ENCODE peak calls at places on chromosomes 2 and 18, in seven cellular contexts. One of them, this sample, is unnamed.

GRCh38 chr2:194870974-194871535 is 786.0 kb upstream of the SLC39A10 start:
- DNase-seq in esophagus squamous epithelium: no peak
- DNase-seq in fibroblast of lung: no peak
- DNase-seq in transverse colon: no peak
- DNase-seq in Jurkat, Clone E6-1: no peak
- DNase-seq in IMR-90: no peak
- DNase-seq in AG04450: no peak
- DNase-seq in this sample: no peak

GRCh38 chr2:526918-527317 is 150.3 kb downstream of the TMEM18 start:
- DNase-seq in esophagus squamous epithelium: no peak
- DNase-seq in fibroblast of lung: no peak
- DNase-seq in transverse colon: no peak
- DNase-seq in Jurkat, Clone E6-1: no peak
- DNase-seq in IMR-90: no peak
- DNase-seq in AG04450: no peak
- DNase-seq in this sample: no peak

GRCh38 chr18:9293948-9294347 is 40.6 kb upstream of the TWSG1 start:
- DNase-seq in esophagus squamous epithelium: no peak
- DNase-seq in fibroblast of lung: no peak
- DNase-seq in transverse colon: no peak
- DNase-seq in Jurkat, Clone E6-1: no peak
- DNase-seq in IMR-90: no peak
- DNase-seq in AG04450: no peak
- DNase-seq in this sample: no peak

GRCh38 chr2:109132626-109133025 is 3.6 kb downstream of the SH3RF3 start:
- DNase-seq in esophagus squamous epithelium: no peak
- DNase-seq in fibroblast of lung: no peak
- DNase-seq in transverse colon: no peak
- DNase-seq in Jurkat, Clone E6-1: no peak
- DNase-seq in IMR-90: no peak
- DNase-seq in AG04450: no peak
- DNase-seq in this sample: no peak

GRCh38 chr2:26193578-26194231 is 20.8 kb downstream of the GAREM2 start:
- DNase-seq in esophagus squamous epithelium: no peak
- DNase-seq in fibroblast of lung: no peak
- DNase-seq in transverse colon: no peak
- DNase-seq in Jurkat, Clone E6-1: no peak
- DNase-seq in IMR-90: peak
- DNase-seq in AG04450: no peak
- DNase-seq in this sample: no peak

GRCh38 chr2:55014962-55015939 is 35.0 kb downstream of the RTN4 start:
- DNase-seq in esophagus squamous epithelium: no peak
- DNase-seq in fibroblast of lung: peak
- DNase-seq in transverse colon: peak
- DNase-seq in Jurkat, Clone E6-1: peak
- DNase-seq in IMR-90: peak
- DNase-seq in AG04450: peak
- DNase-seq in this sample: peak

GRCh38 chr2:177328056-177328455 is 63.5 kb upstream of the NFE2L2 start:
- DNase-seq in esophagus squamous epithelium: no peak
- DNase-seq in fibroblast of lung: peak
- DNase-seq in transverse colon: no peak
- DNase-seq in Jurkat, Clone E6-1: no peak
- DNase-seq in IMR-90: peak
- DNase-seq in AG04450: no peak
- DNase-seq in this sample: no peak

GRCh38 chr2:151992582-151992981 is 106.3 kb downstream of the CACNB4 start:
- DNase-seq in esophagus squamous epithelium: no peak
- DNase-seq in fibroblast of lung: no peak
- DNase-seq in transverse colon: no peak
- DNase-seq in Jurkat, Clone E6-1: no peak
- DNase-seq in IMR-90: no peak
- DNase-seq in AG04450: no peak
- DNase-seq in this sample: no peak

GRCh38 chr18:50895350-50896045 is 16.6 kb downstream of the ME2 start:
- DNase-seq in esophagus squamous epithelium: no peak
- DNase-seq in fibroblast of lung: no peak
- DNase-seq in transverse colon: no peak
- DNase-seq in Jurkat, Clone E6-1: no peak
- DNase-seq in IMR-90: no peak
- DNase-seq in AG04450: no peak
- DNase-seq in this sample: no peak

GRCh38 chr2:196230051-196230450 is 58.7 kb upstream of the STK17B start:
- DNase-seq in esophagus squamous epithelium: no peak
- DNase-seq in fibroblast of lung: no peak
- DNase-seq in transverse colon: peak
- DNase-seq in Jurkat, Clone E6-1: no peak
- DNase-seq in IMR-90: no peak
- DNase-seq in AG04450: no peak
- DNase-seq in this sample: no peak

GRCh38 chr2:209642146-209642815 is 129.4 kb upstream of the UNC80 start:
- DNase-seq in esophagus squamous epithelium: no peak
- DNase-seq in fibroblast of lung: no peak
- DNase-seq in transverse colon: no peak
- DNase-seq in Jurkat, Clone E6-1: no peak
- DNase-seq in IMR-90: peak
- DNase-seq in AG04450: no peak
- DNase-seq in this sample: peak

GRCh38 chr2:188787002-188787660 is 187.0 kb upstream of the COL3A1 start:
- DNase-seq in esophagus squamous epithelium: no peak
- DNase-seq in fibroblast of lung: peak
- DNase-seq in transverse colon: no peak
- DNase-seq in Jurkat, Clone E6-1: no peak
- DNase-seq in IMR-90: peak
- DNase-seq in AG04450: no peak
- DNase-seq in this sample: peak

GRCh38 chr2:10948606-10949230 is 37.0 kb downstream of the KCNF1 start:
- DNase-seq in esophagus squamous epithelium: no peak
- DNase-seq in fibroblast of lung: no peak
- DNase-seq in transverse colon: no peak
- DNase-seq in Jurkat, Clone E6-1: no peak
- DNase-seq in IMR-90: no peak
- DNase-seq in AG04450: no peak
- DNase-seq in this sample: no peak

GRCh38 chr18:75287700-75288099 is 77.1 kb downstream of the TSHZ1 start:
- DNase-seq in esophagus squamous epithelium: no peak
- DNase-seq in fibroblast of lung: no peak
- DNase-seq in transverse colon: no peak
- DNase-seq in Jurkat, Clone E6-1: no peak
- DNase-seq in IMR-90: no peak
- DNase-seq in AG04450: no peak
- DNase-seq in this sample: no peak

GRCh38 chr2:241010531-241011295 is 12.3 kb downstream of the SNED1 start:
- DNase-seq in esophagus squamous epithelium: no peak
- DNase-seq in fibroblast of lung: no peak
- DNase-seq in transverse colon: no peak
- DNase-seq in Jurkat, Clone E6-1: no peak
- DNase-seq in IMR-90: no peak
- DNase-seq in AG04450: no peak
- DNase-seq in this sample: no peak

GRCh38 chr2:169478339-169478738 is 955 bp upstream of the BBS5 start:
- DNase-seq in esophagus squamous epithelium: no peak
- DNase-seq in fibroblast of lung: peak
- DNase-seq in transverse colon: peak
- DNase-seq in Jurkat, Clone E6-1: no peak
- DNase-seq in IMR-90: peak
- DNase-seq in AG04450: no peak
- DNase-seq in this sample: peak

GRCh38 chr2:40339026-40339425 is 112.9 kb downstream of the SLC8A1 start:
- DNase-seq in esophagus squamous epithelium: no peak
- DNase-seq in fibroblast of lung: no peak
- DNase-seq in transverse colon: no peak
- DNase-seq in Jurkat, Clone E6-1: no peak
- DNase-seq in IMR-90: no peak
- DNase-seq in AG04450: no peak
- DNase-seq in this sample: no peak

GRCh38 chr2:1010373-1011017 is 59.8 kb downstream of the SNTG2 start:
- DNase-seq in esophagus squamous epithelium: no peak
- DNase-seq in fibroblast of lung: no peak
- DNase-seq in transverse colon: no peak
- DNase-seq in Jurkat, Clone E6-1: peak
- DNase-seq in IMR-90: no peak
- DNase-seq in AG04450: no peak
- DNase-seq in this sample: peak

GRCh38 chr2:86778957-86779356 is 11.8 kb downstream of the CD8A start:
- DNase-seq in esophagus squamous epithelium: no peak
- DNase-seq in fibroblast of lung: no peak
- DNase-seq in transverse colon: no peak
- DNase-seq in Jurkat, Clone E6-1: no peak
- DNase-seq in IMR-90: no peak
- DNase-seq in AG04450: no peak
- DNase-seq in this sample: no peak

GRCh38 chr2:43473767-43474166 is 122.1 kb downstream of the THADA start:
- DNase-seq in esophagus squamous epithelium: no peak
- DNase-seq in fibroblast of lung: no peak
- DNase-seq in transverse colon: no peak
- DNase-seq in Jurkat, Clone E6-1: no peak
- DNase-seq in IMR-90: no peak
- DNase-seq in AG04450: no peak
- DNase-seq in this sample: no peak

GRCh38 chr2:23699526-23699925 is 227.4 kb downstream of the ATAD2B start:
- DNase-seq in esophagus squamous epithelium: no peak
- DNase-seq in fibroblast of lung: no peak
- DNase-seq in transverse colon: no peak
- DNase-seq in Jurkat, Clone E6-1: no peak
- DNase-seq in IMR-90: no peak
- DNase-seq in AG04450: no peak
- DNase-seq in this sample: no peak

GRCh38 chr2:23698116-23698732 is 228.7 kb downstream of the ATAD2B start:
- DNase-seq in esophagus squamous epithelium: no peak
- DNase-seq in fibroblast of lung: no peak
- DNase-seq in transverse colon: no peak
- DNase-seq in Jurkat, Clone E6-1: no peak
- DNase-seq in IMR-90: no peak
- DNase-seq in AG04450: no peak
- DNase-seq in this sample: no peak

GRCh38 chr2:23703037-23703582 is 223.8 kb downstream of the ATAD2B start:
- DNase-seq in esophagus squamous epithelium: no peak
- DNase-seq in fibroblast of lung: no peak
- DNase-seq in transverse colon: no peak
- DNase-seq in Jurkat, Clone E6-1: no peak
- DNase-seq in IMR-90: no peak
- DNase-seq in AG04450: no peak
- DNase-seq in this sample: no peak

GRCh38 chr2:23698733-23699391 is 228.1 kb downstream of the ATAD2B start:
- DNase-seq in esophagus squamous epithelium: no peak
- DNase-seq in fibroblast of lung: peak
- DNase-seq in transverse colon: no peak
- DNase-seq in Jurkat, Clone E6-1: no peak
- DNase-seq in IMR-90: peak
- DNase-seq in AG04450: no peak
- DNase-seq in this sample: no peak

DNA sequence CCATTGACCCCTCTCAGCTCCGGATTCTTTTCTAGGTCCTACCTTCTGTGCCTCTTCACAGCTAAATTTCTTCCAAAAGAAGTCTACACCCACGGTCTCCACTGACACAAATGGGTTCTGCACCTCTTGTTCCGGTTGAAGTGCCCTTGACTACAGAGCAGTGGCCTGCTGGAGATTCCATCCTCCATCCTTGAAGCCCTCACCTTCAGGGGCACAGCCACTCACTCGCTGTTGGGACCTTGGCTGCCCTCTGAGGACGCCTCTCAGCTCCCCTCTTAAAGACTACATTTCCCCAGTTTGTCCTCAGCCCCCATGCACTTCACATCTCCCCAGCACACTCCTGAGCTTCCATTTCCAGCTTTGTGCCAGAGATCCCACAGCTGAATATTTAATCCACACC is 226.3 kb downstream of the ATAD2B start:
- DNase-seq in esophagus squamous epithelium: no peak
- DNase-seq in fibroblast of lung: no peak
- DNase-seq in transverse colon: no peak
- DNase-seq in Jurkat, Clone E6-1: no peak
- DNase-seq in IMR-90: no peak
- DNase-seq in AG04450: no peak
- DNase-seq in this sample: no peak
- H3K4me3 ChIP-seq in esophagus squamous epithelium: no peak
- H3K4me3 ChIP-seq in fibroblast of lung: no peak
- H3K4me3 ChIP-seq in transverse colon: no peak
- H3K4me3 ChIP-seq in Jurkat, Clone E6-1: no peak
- H3K4me3 ChIP-seq in IMR-90: no peak
- H3K4me3 ChIP-seq in AG04450: no peak
- H3K4me3 ChIP-seq in this sample: no peak

GRCh38 chr18:13302611-13303267 is 84.2 kb downstream of the LDLRAD4 start:
- DNase-seq in esophagus squamous epithelium: no peak
- DNase-seq in fibroblast of lung: no peak
- DNase-seq in transverse colon: no peak
- DNase-seq in Jurkat, Clone E6-1: no peak
- DNase-seq in IMR-90: no peak
- DNase-seq in AG04450: no peak
- DNase-seq in this sample: no peak
- H3K4me3 ChIP-seq in esophagus squamous epithelium: no peak
- H3K4me3 ChIP-seq in fibroblast of lung: no peak
- H3K4me3 ChIP-seq in transverse colon: no peak
- H3K4me3 ChIP-seq in Jurkat, Clone E6-1: no peak
- H3K4me3 ChIP-seq in IMR-90: no peak
- H3K4me3 ChIP-seq in AG04450: no peak
- H3K4me3 ChIP-seq in this sample: no peak

DNA sequence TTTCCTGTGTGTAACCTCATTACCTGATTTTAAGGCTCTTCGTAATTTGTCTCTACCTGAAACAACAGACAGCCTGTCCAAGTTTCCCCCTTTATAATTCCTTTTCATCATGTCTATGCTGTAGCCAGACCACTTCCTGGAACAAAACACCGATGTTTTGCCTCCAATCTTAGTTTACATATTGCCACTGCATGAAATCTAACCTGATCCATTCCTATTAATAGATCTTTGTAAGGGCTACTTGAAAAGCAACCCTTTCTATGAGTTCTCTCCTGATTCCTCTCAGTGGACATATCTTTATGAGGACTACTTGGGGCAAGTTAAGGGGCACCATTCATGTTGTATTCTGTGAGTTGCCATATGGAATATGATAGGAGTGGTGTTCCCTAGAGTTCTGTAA is 30.9 kb downstream of the ZNF638 start:
- DNase-seq in esophagus squamous epithelium: no peak
- DNase-seq in fibroblast of lung: no peak
- DNase-seq in transverse colon: no peak
- DNase-seq in Jurkat, Clone E6-1: no peak
- DNase-seq in IMR-90: no peak
- DNase-seq in AG04450: no peak
- DNase-seq in this sample: no peak
- H3K4me3 ChIP-seq in esophagus squamous epithelium: no peak
- H3K4me3 ChIP-seq in fibroblast of lung: no peak
- H3K4me3 ChIP-seq in transverse colon: no peak
- H3K4me3 ChIP-seq in Jurkat, Clone E6-1: no peak
- H3K4me3 ChIP-seq in IMR-90: no peak
- H3K4me3 ChIP-seq in AG04450: no peak
- H3K4me3 ChIP-seq in this sample: no peak

DNA sequence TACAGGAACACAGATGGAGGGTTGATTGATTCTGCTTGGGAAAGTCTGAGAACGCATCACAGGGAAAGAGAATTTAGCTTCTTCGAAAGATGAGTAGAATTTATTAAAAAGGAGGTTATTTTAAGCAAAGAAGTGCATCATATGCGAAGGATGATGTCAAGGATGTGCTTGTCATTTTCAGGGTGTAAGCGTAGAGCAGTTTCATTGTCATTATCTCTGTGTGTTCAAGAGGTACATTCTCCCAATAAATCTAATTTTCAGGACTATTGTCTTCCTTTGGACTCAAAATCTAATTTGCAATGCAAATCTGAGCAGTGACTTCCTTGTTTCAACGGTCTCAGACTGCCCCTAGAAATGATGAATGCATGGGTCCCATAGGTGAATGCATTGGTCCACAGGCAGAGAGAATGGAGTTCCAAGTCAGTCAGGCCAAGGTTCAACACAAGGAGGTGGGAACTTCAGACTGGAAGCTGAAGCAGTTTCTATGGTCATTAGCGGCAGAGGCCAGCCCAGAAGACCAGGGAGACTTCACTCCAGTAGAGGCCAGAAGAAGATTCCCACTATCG is 99.8 kb downstream of the CDC42EP3 start:
- DNase-seq in esophagus squamous epithelium: no peak
- DNase-seq in fibroblast of lung: no peak
- DNase-seq in transverse colon: no peak
- DNase-seq in Jurkat, Clone E6-1: no peak
- DNase-seq in IMR-90: no peak
- DNase-seq in AG04450: no peak
- DNase-seq in this sample: no peak
- H3K4me3 ChIP-seq in esophagus squamous epithelium: no peak
- H3K4me3 ChIP-seq in fibroblast of lung: no peak
- H3K4me3 ChIP-seq in transverse colon: no peak
- H3K4me3 ChIP-seq in Jurkat, Clone E6-1: no peak
- H3K4me3 ChIP-seq in IMR-90: no peak
- H3K4me3 ChIP-seq in AG04450: no peak
- H3K4me3 ChIP-seq in this sample: no peak

This sample was measured in adipocyte.